ENCODE peak calls at places on chromosome 1, in five cellular contexts. G is T-cell, Y is cardiac muscle cell, Q is IMR-90, B is NCI-H2081. N is an unnamed sample.

GRCh38 chr1:173409613-173410012 is 67.5 kb upstream of the PRDX6 start:
- DNase-seq in Y (peak), B (no peak), G (no peak), Q (peak), N (no peak)

GRCh38 chr1:163231385-163231784 is 28.7 kb upstream of the RGS5 start:
- DNase-seq in Q (peak), Y (peak), B (no peak), G (no peak), N (no peak)

GRCh38 chr1:212601524-212601923 is 7.0 kb upstream of the ATF3 start:
- DNase-seq in Y (no peak), B (no peak), G (no peak), Q (no peak), N (no peak)

GRCh38 chr1:159132271-159132881 is 39.0 kb upstream of the CADM3 start:
- DNase-seq in Y (peak), G (peak), Q (peak), B (peak), N (peak)

GRCh38 chr1:47449702-47450552 is 12.1 kb downstream of the FOXD2 start:
- DNase-seq in G (no peak), Q (no peak), B (no peak), Y (peak), N (peak)

GRCh38 chr1:168035345-168035744 is 98.5 kb upstream of the MPC2 start:
- DNase-seq in Q (no peak), G (no peak), B (no peak), Y (no peak), N (no peak)

GRCh38 chr1:89147707-89148106 is 21.8 kb upstream of the GBP2 start:
- DNase-seq in Y (no peak), Q (no peak), G (no peak), B (no peak), N (no peak)

GRCh38 chr1:22053018-22053860 is 730 bp downstream of the CDC42 start:
- DNase-seq in Y (peak), B (peak), Q (peak), G (peak), N (peak)

GRCh38 chr1:223216482-223217205 is 73.6 kb upstream of the TLR5 start:
- DNase-seq in Q (no peak), Y (no peak), B (peak), G (no peak), N (no peak)

GRCh38 chr1:162055062-162055461 is 14.4 kb upstream of the NOS1AP start:
- DNase-seq in Y (peak), Q (peak), B (no peak), G (no peak), N (peak)

GRCh38 chr1:35062518-35063196 is 16.5 kb upstream of the ZMYM1 start:
- DNase-seq in Y (peak), B (no peak), Q (peak), G (no peak), N (peak)

GRCh38 chr1:21153336-21153735 is 23.4 kb downstream of the EIF4G3 start:
- DNase-seq in B (no peak), Q (no peak), G (no peak), Y (no peak), N (no peak)